ENCODE peak calls at places on chromosomes 6 and 20, in seven cellular contexts. One of them, this sample, is unnamed.
A peak's percentile ranks its signal among the peaks of the same experiment; 100 is the strongest.

GRCh38 chr20:53547664-53548239 is 45.9 kb downstream of the ZNF217 start:
- DNase-seq in mammary epithelial cell: peak; percentile 41
- DNase-seq in fibroblast of lung: peak; percentile 58
- DNase-seq in neuronal stem cell: peak; percentile 61
- DNase-seq in neural progenitor cell: peak; percentile 77
- DNase-seq in IMR-90: peak; percentile 76
- DNase-seq in H9: peak; percentile 61
- DNase-seq in this sample: peak; percentile 44

GRCh38 chr6:13629459-13630116 is 14.5 kb downstream of the NOL7 start:
- DNase-seq in mammary epithelial cell: no peak
- DNase-seq in fibroblast of lung: no peak
- DNase-seq in neuronal stem cell: no peak
- DNase-seq in IMR-90: no peak
- DNase-seq in neural progenitor cell: no peak
- DNase-seq in H9: no peak
- DNase-seq in this sample: no peak

GRCh38 chr6:112701201-112701600 is 354.1 kb downstream of the RFPL4B start:
- DNase-seq in H9: no peak
- DNase-seq in mammary epithelial cell: no peak
- DNase-seq in fibroblast of lung: peak; percentile 60
- DNase-seq in IMR-90: peak; percentile 62
- DNase-seq in neuronal stem cell: no peak
- DNase-seq in neural progenitor cell: no peak
- DNase-seq in this sample: no peak

GRCh38 chr6:1062786-1063545 is 248.9 kb upstream of the FOXQ1 start:
- DNase-seq in neuronal stem cell: no peak
- DNase-seq in IMR-90: peak; percentile 30
- DNase-seq in H9: peak; percentile 36
- DNase-seq in mammary epithelial cell: no peak
- DNase-seq in neural progenitor cell: peak; percentile 41
- DNase-seq in fibroblast of lung: no peak
- DNase-seq in this sample: no peak

GRCh38 chr6:10478187-10479040 is 42.7 kb upstream of the GCNT2 start:
- DNase-seq in neuronal stem cell: peak; percentile 50
- DNase-seq in IMR-90: peak; percentile 42
- DNase-seq in mammary epithelial cell: peak; percentile 30
- DNase-seq in fibroblast of lung: peak; percentile 28
- DNase-seq in H9: no peak
- DNase-seq in neural progenitor cell: peak; percentile 52
- DNase-seq in this sample: no peak

GRCh38 chr20:37231970-37232620 is 29.5 kb downstream of the GHRH start:
- DNase-seq in fibroblast of lung: peak; percentile 35
- DNase-seq in neuronal stem cell: no peak
- DNase-seq in neural progenitor cell: peak; percentile 72
- DNase-seq in IMR-90: no peak
- DNase-seq in mammary epithelial cell: no peak
- DNase-seq in H9: no peak
- DNase-seq in this sample: no peak

GRCh38 chr20:57898332-57898731 is 188.5 kb upstream of the PMEPA1 start:
- DNase-seq in H9: no peak
- DNase-seq in neuronal stem cell: no peak
- DNase-seq in IMR-90: no peak
- DNase-seq in mammary epithelial cell: no peak
- DNase-seq in neural progenitor cell: no peak
- DNase-seq in fibroblast of lung: no peak
- DNase-seq in this sample: no peak

GRCh38 chr6:89148016-89148750 is 2.3 kb downstream of the PM20D2 start:
- DNase-seq in neuronal stem cell: no peak
- DNase-seq in fibroblast of lung: peak; percentile 6
- DNase-seq in IMR-90: peak; percentile 30
- DNase-seq in neural progenitor cell: no peak
- DNase-seq in mammary epithelial cell: no peak
- DNase-seq in H9: no peak
- DNase-seq in this sample: no peak

GRCh38 chr6:84766118-84766683 is 1.8 kb upstream of the TBX18 start:
- DNase-seq in neural progenitor cell: peak; percentile 49
- DNase-seq in fibroblast of lung: no peak
- DNase-seq in mammary epithelial cell: no peak
- DNase-seq in IMR-90: no peak
- DNase-seq in neuronal stem cell: no peak
- DNase-seq in H9: peak; percentile 37
- DNase-seq in this sample: no peak

GRCh38 chr20:36802326-36803223 is 29.0 kb upstream of the DSN1 start:
- DNase-seq in neural progenitor cell: no peak
- DNase-seq in neuronal stem cell: no peak
- DNase-seq in fibroblast of lung: peak; percentile 75
- DNase-seq in mammary epithelial cell: peak; percentile 13
- DNase-seq in IMR-90: peak; percentile 90
- DNase-seq in H9: no peak
- DNase-seq in this sample: no peak

GRCh38 chr6:111357680-111358079 is 125.3 kb downstream of the REV3L start:
- DNase-seq in mammary epithelial cell: no peak
- DNase-seq in neural progenitor cell: no peak
- DNase-seq in fibroblast of lung: peak; percentile 60
- DNase-seq in IMR-90: no peak
- DNase-seq in H9: no peak
- DNase-seq in neuronal stem cell: no peak
- DNase-seq in this sample: no peak

GRCh38 chr6:120671519-120671918 is 662.8 kb downstream of the TBC1D32 start:
- DNase-seq in mammary epithelial cell: no peak
- DNase-seq in neuronal stem cell: peak; percentile 50
- DNase-seq in H9: peak; percentile 68
- DNase-seq in fibroblast of lung: no peak
- DNase-seq in neural progenitor cell: peak; percentile 86
- DNase-seq in IMR-90: no peak
- DNase-seq in this sample: no peak

GRCh38 chr6:36053878-36054277 is 26.3 kb downstream of the MAPK14 start:
- DNase-seq in mammary epithelial cell: no peak
- DNase-seq in fibroblast of lung: no peak
- DNase-seq in neural progenitor cell: no peak
- DNase-seq in H9: no peak
- DNase-seq in IMR-90: no peak
- DNase-seq in neuronal stem cell: no peak
- DNase-seq in this sample: no peak

GRCh38 chr20:42204261-42204660 is 586.1 kb upstream of the CHD6 start:
- DNase-seq in neuronal stem cell: peak; percentile 20
- DNase-seq in neural progenitor cell: peak; percentile 34
- DNase-seq in H9: no peak
- DNase-seq in IMR-90: no peak
- DNase-seq in fibroblast of lung: no peak
- DNase-seq in mammary epithelial cell: no peak
- DNase-seq in this sample: no peak

GRCh38 chr20:44780226-44780625 is 30.1 kb downstream of the RIMS4 start:
- DNase-seq in IMR-90: peak; percentile 55
- DNase-seq in neural progenitor cell: peak; percentile 90
- DNase-seq in neuronal stem cell: peak; percentile 72
- DNase-seq in H9: peak; percentile 61
- DNase-seq in fibroblast of lung: peak; percentile 51
- DNase-seq in mammary epithelial cell: peak; percentile 33
- DNase-seq in this sample: peak; percentile 77

GRCh38 chr20:47622118-47622665 is 120.5 kb downstream of the NCOA3 start:
- DNase-seq in IMR-90: peak; percentile 9
- DNase-seq in neural progenitor cell: no peak
- DNase-seq in neuronal stem cell: no peak
- DNase-seq in H9: no peak
- DNase-seq in mammary epithelial cell: no peak
- DNase-seq in fibroblast of lung: no peak
- DNase-seq in this sample: no peak

GRCh38 chr20:49385471-49385870 is 97.0 kb downstream of the KCNB1 start:
- DNase-seq in IMR-90: peak; percentile 22
- DNase-seq in H9: peak; percentile 43
- DNase-seq in neural progenitor cell: peak; percentile 71
- DNase-seq in neuronal stem cell: no peak
- DNase-seq in fibroblast of lung: peak; percentile 17
- DNase-seq in mammary epithelial cell: peak; percentile 33
- DNase-seq in this sample: peak; percentile 15

DNA sequence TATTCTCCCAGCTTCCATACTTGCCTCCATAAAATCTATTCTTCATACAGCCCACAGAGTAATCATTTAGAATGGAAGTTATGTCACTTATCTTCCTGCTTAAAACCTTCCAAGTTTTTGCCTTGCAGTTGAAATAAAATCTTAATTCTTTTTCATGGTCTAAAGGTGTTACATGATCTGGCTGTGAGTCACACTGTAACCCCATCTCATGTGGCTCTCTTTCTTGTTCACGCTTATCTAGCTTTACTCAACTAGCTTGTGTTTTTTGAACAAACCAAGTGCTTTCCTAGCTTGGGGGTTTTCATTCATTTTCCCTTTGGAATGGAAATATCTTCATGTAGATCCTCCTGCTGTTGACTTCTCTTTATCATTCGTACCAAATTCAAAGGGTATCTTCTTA is 23.6 kb upstream of the THEMIS start:
- DNase-seq in IMR-90: peak; percentile 8
- DNase-seq in neural progenitor cell: no peak
- DNase-seq in fibroblast of lung: peak; percentile 66
- DNase-seq in neuronal stem cell: no peak
- DNase-seq in mammary epithelial cell: peak; percentile 24
- DNase-seq in H9: no peak
- DNase-seq in this sample: no peak
- H2AFZ ChIP-seq in IMR-90: no peak overlapping the region
- H2AFZ ChIP-seq in neural progenitor cell: no peak overlapping the region
- H2AFZ ChIP-seq in fibroblast of lung: no peak overlapping the region
- H2AFZ ChIP-seq in neuronal stem cell: no peak overlapping the region
- H2AFZ ChIP-seq in mammary epithelial cell: no peak overlapping the region
- H2AFZ ChIP-seq in H9: no peak overlapping the region
- H2AFZ ChIP-seq in this sample: no peak overlapping the region

GRCh38 chr20:63242736-63243135 is 7.0 kb downstream of the BIRC7 start:
- DNase-seq in IMR-90: no peak
- DNase-seq in fibroblast of lung: no peak
- DNase-seq in neural progenitor cell: no peak
- DNase-seq in neuronal stem cell: no peak
- DNase-seq in H9: no peak
- DNase-seq in mammary epithelial cell: no peak
- DNase-seq in this sample: no peak
- H2AFZ ChIP-seq in IMR-90: no peak overlapping the region
- H2AFZ ChIP-seq in fibroblast of lung: no peak overlapping the region
- H2AFZ ChIP-seq in neural progenitor cell: no peak overlapping the region
- H2AFZ ChIP-seq in neuronal stem cell: no peak overlapping the region
- H2AFZ ChIP-seq in H9: no peak overlapping the region
- H2AFZ ChIP-seq in mammary epithelial cell: no peak overlapping the region
- H2AFZ ChIP-seq in this sample: no peak overlapping the region

DNA sequence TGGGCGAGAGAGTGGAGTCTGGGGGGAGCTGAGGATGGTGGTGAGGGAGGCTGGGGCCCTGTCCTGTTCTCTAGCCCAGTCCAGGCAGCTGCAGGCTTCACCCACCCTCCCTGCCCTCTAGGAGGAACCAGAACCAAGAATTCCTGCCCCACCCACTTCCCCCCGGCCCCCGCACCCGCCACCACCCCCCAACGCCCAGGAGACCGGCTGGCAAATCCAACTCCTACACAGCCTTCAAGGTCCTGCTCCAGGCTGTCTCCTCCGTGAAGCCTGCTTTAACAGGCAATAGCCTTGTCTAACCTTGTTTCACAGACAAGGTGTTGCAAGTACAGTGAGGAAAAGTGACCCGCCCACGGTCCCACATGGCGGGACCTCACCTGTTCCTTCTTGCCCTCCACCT is 2.4 kb downstream of the SPDEF start:
- DNase-seq in fibroblast of lung: no peak
- DNase-seq in neuronal stem cell: no peak
- DNase-seq in H9: no peak
- DNase-seq in IMR-90: no peak
- DNase-seq in neural progenitor cell: no peak
- DNase-seq in mammary epithelial cell: no peak
- DNase-seq in this sample: no peak
- H2AFZ ChIP-seq in fibroblast of lung: no peak overlapping the region
- H2AFZ ChIP-seq in neuronal stem cell: no peak overlapping the region
- H2AFZ ChIP-seq in H9: no peak overlapping the region
- H2AFZ ChIP-seq in IMR-90: no peak overlapping the region
- H2AFZ ChIP-seq in neural progenitor cell: no peak overlapping the region
- H2AFZ ChIP-seq in mammary epithelial cell: no peak overlapping the region
- H2AFZ ChIP-seq in this sample: no peak overlapping the region

GRCh38 chr20:63081351-63081750 is 74.6 kb upstream of the BHLHE23 start:
- DNase-seq in mammary epithelial cell: no peak
- DNase-seq in neuronal stem cell: no peak
- DNase-seq in IMR-90: no peak
- DNase-seq in H9: no peak
- DNase-seq in neural progenitor cell: no peak
- DNase-seq in fibroblast of lung: no peak
- DNase-seq in this sample: no peak
- H2AFZ ChIP-seq in mammary epithelial cell: no peak overlapping the region
- H2AFZ ChIP-seq in neuronal stem cell: no peak overlapping the region
- H2AFZ ChIP-seq in IMR-90: no peak overlapping the region
- H2AFZ ChIP-seq in H9: no peak overlapping the region
- H2AFZ ChIP-seq in neural progenitor cell: no peak overlapping the region
- H2AFZ ChIP-seq in fibroblast of lung: no peak overlapping the region
- H2AFZ ChIP-seq in this sample: no peak overlapping the region

GRCh38 chr6:68038815-68039408 is 596.2 kb upstream of the ADGRB3 start:
- DNase-seq in fibroblast of lung: no peak
- DNase-seq in IMR-90: no peak
- DNase-seq in H9: peak; percentile 70
- DNase-seq in mammary epithelial cell: no peak
- DNase-seq in neural progenitor cell: no peak
- DNase-seq in neuronal stem cell: no peak
- DNase-seq in this sample: no peak
- H2AFZ ChIP-seq in fibroblast of lung: no peak overlapping the region
- H2AFZ ChIP-seq in IMR-90: no peak overlapping the region
- H2AFZ ChIP-seq in H9: no peak overlapping the region
- H2AFZ ChIP-seq in mammary epithelial cell: no peak overlapping the region
- H2AFZ ChIP-seq in neural progenitor cell: peak overlapping the region; percentile 14
- H2AFZ ChIP-seq in neuronal stem cell: peak overlapping the region; percentile 48
- H2AFZ ChIP-seq in this sample: no peak overlapping the region

DNA sequence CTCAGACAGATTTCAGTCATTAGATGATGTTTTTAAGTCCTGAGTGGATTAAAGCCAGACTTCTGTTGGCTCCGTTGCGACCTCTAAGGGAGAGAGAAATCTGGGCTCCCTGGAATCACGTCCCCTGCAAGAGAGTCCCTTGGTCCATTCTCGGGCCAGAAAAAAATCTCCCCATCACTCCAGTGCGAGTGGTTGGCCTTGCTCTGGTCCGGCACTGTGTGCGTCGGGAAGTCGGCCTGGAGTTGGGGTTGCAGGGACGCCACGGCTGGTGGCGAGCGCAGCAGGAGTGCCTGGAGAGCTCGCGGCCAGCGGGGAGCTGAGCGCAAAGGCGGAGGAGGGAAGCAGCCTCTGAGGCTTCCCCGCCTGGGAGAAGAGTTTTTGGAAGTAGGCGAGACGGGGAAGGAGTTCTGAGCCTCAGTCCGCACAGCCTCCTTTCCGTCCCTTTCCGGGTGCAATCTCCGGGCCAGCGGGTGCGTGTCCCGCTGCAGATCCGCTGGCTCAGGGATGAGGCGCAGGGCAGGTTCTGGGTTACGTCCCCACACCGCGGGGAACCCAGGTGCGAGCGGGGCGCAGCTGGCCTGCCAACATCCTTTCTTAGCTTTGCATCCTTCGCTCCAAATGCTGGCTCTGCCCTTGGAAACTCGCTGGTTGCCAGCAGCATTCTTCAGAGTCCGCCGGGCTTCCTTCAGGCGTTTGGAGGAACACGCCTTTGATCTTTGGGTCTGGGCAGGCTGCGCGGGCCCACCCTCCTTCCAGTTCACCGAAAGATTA is 6.8 kb downstream of the TCF21 start:
- DNase-seq in IMR-90: no peak
- DNase-seq in neural progenitor cell: peak; percentile 63
- DNase-seq in H9: peak; percentile 53
- DNase-seq in neuronal stem cell: peak; percentile 27
- DNase-seq in mammary epithelial cell: no peak
- DNase-seq in fibroblast of lung: peak; percentile 22
- DNase-seq in this sample: no peak
- H2AFZ ChIP-seq in IMR-90: peak overlapping the region; percentile 48
- H2AFZ ChIP-seq in neural progenitor cell: peak overlapping the region; percentile 38
- H2AFZ ChIP-seq in H9: no peak overlapping the region
- H2AFZ ChIP-seq in neuronal stem cell: peak overlapping the region; percentile 65
- H2AFZ ChIP-seq in mammary epithelial cell: peak overlapping the region; percentile 20
- H2AFZ ChIP-seq in fibroblast of lung: peak overlapping the region; percentile 68
- H2AFZ ChIP-seq in this sample: no peak overlapping the region

GRCh38 chr6:40523505-40524172 is 63.5 kb downstream of the LRFN2 start:
- DNase-seq in neuronal stem cell: no peak
- DNase-seq in fibroblast of lung: no peak
- DNase-seq in mammary epithelial cell: peak; percentile 63
- DNase-seq in IMR-90: no peak
- DNase-seq in H9: no peak
- DNase-seq in neural progenitor cell: no peak
- DNase-seq in this sample: peak; percentile 30
- H2AFZ ChIP-seq in neuronal stem cell: no peak overlapping the region
- H2AFZ ChIP-seq in fibroblast of lung: no peak overlapping the region
- H2AFZ ChIP-seq in mammary epithelial cell: no peak overlapping the region
- H2AFZ ChIP-seq in IMR-90: no peak overlapping the region
- H2AFZ ChIP-seq in H9: no peak overlapping the region
- H2AFZ ChIP-seq in neural progenitor cell: no peak overlapping the region
- H2AFZ ChIP-seq in this sample: no peak overlapping the region

This sample was measured in DND-41.